ENCODE peak calls at places on chromosomes 16 and 17, in nine cellular contexts. V is Ammon's horn; G is ELR; R is CD4-positive, alpha-beta memory T cell; C is activated T-cell treated with anti-CD3 and anti-CD28 coated beads for 48 hours; N is stomach; B is LoVo; M is GM12892; J is sigmoid colon. H is an unnamed sample.

GRCh38 chr17:45983614-45984310 is 15.3 kb upstream of the STH start:
- DNase-seq in M (no peak), C (no peak), V (no peak), R (no peak), J (no peak), N (no peak), G (no peak), B (no peak), H (no peak)

GRCh38 chr16:15857779-15858560 is 1.1 kb upstream of the MYH11 start:
- DNase-seq in J (peak; percentile 94), R (no peak), M (no peak), N (peak; percentile 27), V (no peak), G (peak; percentile 24), B (no peak), C (no peak), H (no peak)

GRCh38 chr16:88983771-88984687 is 7.0 kb upstream of the CBFA2T3 start:
- DNase-seq in J (no peak), C (no peak), V (no peak), R (no peak), M (no peak), G (no peak), B (no peak), N (no peak), H (no peak)

GRCh38 chr16:48354877-48355585 is 30.2 kb downstream of the SIAH1 start:
- DNase-seq in J (no peak), M (no peak), C (no peak), B (no peak), V (no peak), N (no peak), R (no peak), G (no peak), H (no peak)

GRCh38 chr16:27226476-27226875 is 23.1 kb downstream of the KDM8 start:
- DNase-seq in C (no peak), B (no peak), M (no peak), G (no peak), V (no peak), N (no peak), J (no peak), R (no peak), H (no peak)

GRCh38 chr16:67967956-67968439 is 439 bp downstream of the SLC12A4 start:
- DNase-seq in B (peak; percentile 25), M (peak; percentile 62), N (peak; percentile 43), G (peak; percentile 56), V (no peak), R (no peak), J (no peak), C (peak; percentile 27), H (peak; percentile 18)

GRCh38 chr17:8103549-8103948 is 14.8 kb downstream of the ALOXE3 start:
- DNase-seq in R (no peak), M (no peak), G (peak; percentile 45), B (peak; percentile 16), C (no peak), V (no peak), N (peak; percentile 61), J (peak; percentile 27), H (peak; percentile 49)

GRCh38 chr17:19453296-19453695 is 42.3 kb downstream of the RNF112 start:
- DNase-seq in J (no peak), B (no peak), G (no peak), C (no peak), V (no peak), N (no peak), M (no peak), R (no peak), H (no peak)

GRCh38 chr16:87318158-87318644 is 1.0 kb upstream of the C16orf95 start:
- DNase-seq in G (peak; percentile 52), N (no peak), R (no peak), C (no peak), B (peak; percentile 9), M (no peak), V (no peak), J (no peak), H (peak; percentile 3)

GRCh38 chr16:88570691-88571092 is 489 bp downstream of the ZC3H18 start:
- DNase-seq in J (no peak), C (peak; percentile 37), R (no peak), B (peak; percentile 5), G (peak; percentile 54), V (no peak), N (no peak), M (no peak), H (no peak)

GRCh38 chr17:40071720-40072480 is 9.1 kb downstream of the THRA start:
- DNase-seq in B (no peak), C (no peak), J (peak; percentile 97), M (no peak), R (no peak), N (peak; percentile 95), G (no peak), V (peak; percentile 96), H (no peak)

GRCh38 chr17:44038604-44039007 is 23.8 kb upstream of the TMEM101 start:
- DNase-seq in M (no peak), R (no peak), G (no peak), J (no peak), N (no peak), V (peak; percentile 56), C (no peak), B (no peak), H (no peak)

GRCh38 chr17:6526362-6527152 is 29.8 kb downstream of the PITPNM3 start:
- DNase-seq in G (peak; percentile 30), R (no peak), M (no peak), B (no peak), J (peak; percentile 20), C (no peak), N (no peak), V (no peak), H (no peak)

GRCh38 chr17:66713533-66714042 is 121.3 kb upstream of the CACNG5 start:
- DNase-seq in C (no peak), N (no peak), G (no peak), B (no peak), M (no peak), J (no peak), R (no peak), V (no peak), H (no peak)

GRCh38 chr17:63247706-63248105 is 198.4 kb downstream of the CYB561 start:
- DNase-seq in J (no peak), V (no peak), G (peak; percentile 6), R (no peak), B (no peak), C (no peak), M (no peak), N (no peak), H (no peak)

GRCh38 chr17:51819341-51819740 is 339.2 kb downstream of the CA10 start:
- DNase-seq in C (no peak), B (no peak), R (no peak), V (no peak), G (no peak), M (no peak), J (no peak), N (no peak), H (no peak)

GRCh38 chr16:27291106-27291505 is 22.5 kb upstream of the NSMCE1 start:
- DNase-seq in G (no peak), R (no peak), B (no peak), C (no peak), M (no peak), V (no peak), J (no peak), N (no peak), H (no peak)

GRCh38 chr17:77371117-77371887 is 230.5 kb downstream of the SEC14L1 start:
- DNase-seq in M (no peak), V (no peak), R (no peak), C (no peak), B (no peak), J (peak; percentile 67), G (no peak), N (peak; percentile 73), H (no peak)

GRCh38 chr17:71501716-71502115 is 619.1 kb upstream of the SOX9 start:
- DNase-seq in V (no peak), C (no peak), R (no peak), J (no peak), N (no peak), M (no peak), G (no peak), B (no peak), H (no peak)

GRCh38 chr17:77118251-77118928 is 22.4 kb upstream of the SEC14L1 start:
- DNase-seq in M (no peak), V (no peak), C (no peak), J (no peak), G (no peak), N (no peak), R (no peak), B (no peak), H (no peak)

GRCh38 chr16:68083861-68084503 is 1.2 kb upstream of the NFATC3 start:
- DNase-seq in G (peak; percentile 53), N (no peak), R (no peak), J (peak; percentile 76), V (no peak), C (no peak), M (no peak), B (no peak), H (no peak)

GRCh38 chr16:1863681-1864460 is 8.1 kb downstream of the MEIOB start:
- DNase-seq in N (no peak), J (no peak), G (peak; percentile 51), V (peak; percentile 12), R (peak; percentile 33), C (no peak), B (peak; percentile 53), M (no peak), H (peak; percentile 43)

GRCh38 chr17:82864721-82865240 is 25.0 kb upstream of the ZNF750 start:
- DNase-seq in B (no peak), N (no peak), J (no peak), M (no peak), V (no peak), R (no peak), G (no peak), C (no peak), H (no peak)

GRCh38 chr17:6910987-6911603 is 79.6 kb upstream of the TEKT1 start:
- DNase-seq in G (peak; percentile 71), C (no peak), M (no peak), J (no peak), B (peak; percentile 70), R (peak; percentile 37), N (no peak), V (no peak), H (peak; percentile 64)

GRCh38 chr16:2447920-2448583 is 11.9 kb upstream of the TEDC2 start:
- DNase-seq in M (no peak), G (peak; percentile 70), J (no peak), N (no peak), V (no peak), R (no peak), C (no peak), B (no peak), H (no peak)

GRCh38 chr17:41691031-41691777 is 2.5 kb downstream of the EIF1 start:
- DNase-seq in R (peak; percentile 38), C (no peak), J (no peak), B (no peak), G (peak; percentile 22), V (no peak), N (no peak), M (no peak), H (no peak)

GRCh38 chr16:71542377-71542776 is 16.2 kb downstream of the CHST4 start:
- DNase-seq in J (no peak), R (peak; percentile 32), B (peak; percentile 39), C (peak; percentile 49), M (no peak), V (peak; percentile 14), N (peak; percentile 48), G (peak; percentile 73), H (peak; percentile 6)

GRCh38 chr16:57899771-57900661 is 70.9 kb downstream of the CNGB1 start:
- DNase-seq in G (peak; percentile 75), N (peak; percentile 81), C (peak; percentile 65), M (peak; percentile 48), V (peak; percentile 87), J (peak; percentile 79), B (peak; percentile 56), R (peak; percentile 75), H (peak; percentile 68)

H was measured in PC-3.